ENCODE peak calls at places on chromosomes 4 and X, in four cellular contexts. Z, X, C and R are unnamed samples.

GRCh38 chrX:43870758-43871419 is 11.4 kb downstream of the MAOB start:
- DNase-seq in Z (no peak), X (no peak), C (no peak), R (no peak)

GRCh38 chr4:139899346-139899745 is 233.7 kb downstream of the MGST2 start:
- DNase-seq in X (no peak), C (no peak), Z (no peak), R (no peak)

GRCh38 chr4:102322736-102323135 is 22.5 kb downstream of the SLC39A8 start:
- DNase-seq in X (no peak), Z (no peak), C (no peak), R (no peak)

GRCh38 chr4:337932-338758 is 531 bp downstream of the ZNF141 start:
- DNase-seq in X (peak; percentile 58), C (peak; percentile 54), Z (peak; percentile 58), R (no peak)

GRCh38 chrX:41334866-41335589 is 1.1 kb downstream of the DDX3X start:
- DNase-seq in X (peak; percentile 46), Z (no peak), C (peak; percentile 26), R (peak; percentile 59)

GRCh38 chr4:127781303-127782024 is 658 bp upstream of the HSPA4L start:
- DNase-seq in X (no peak), C (no peak), Z (no peak), R (no peak)

GRCh38 chr4:21134994-21135393 is 434.7 kb downstream of the PACRGL start:
- DNase-seq in Z (no peak), C (no peak), X (no peak), R (no peak)

GRCh38 chr4:19300213-19300612 is 951.5 kb upstream of the SLIT2 start:
- DNase-seq in C (no peak), X (no peak), Z (no peak), R (no peak)

GRCh38 chrX:103253608-103254007 is 1.3 kb downstream of the TCEAL8 start:
- DNase-seq in C (no peak), Z (no peak), X (no peak), R (no peak)

GRCh38 chrX:69603566-69604194 is 12.2 kb upstream of the EDA start:
- DNase-seq in C (no peak), Z (no peak), X (peak; percentile 10), R (no peak)

GRCh38 chrX:97389761-97390192 is 506.1 kb downstream of the RPA4 start:
- DNase-seq in C (no peak), Z (no peak), X (no peak), R (no peak)

GRCh38 chr4:86506591-86506990 is 87.5 kb upstream of the PTPN13 start:
- DNase-seq in X (peak; percentile 6), C (no peak), Z (no peak), R (no peak)

GRCh38 chrX:51954592-51954991 is 61.2 kb downstream of the MAGED1 start:
- DNase-seq in X (no peak), Z (no peak), C (no peak), R (no peak)

GRCh38 chr4:105909699-105910340 is 14.5 kb downstream of the NPNT start:
- DNase-seq in C (no peak), X (no peak), Z (no peak), R (no peak)

GRCh38 chr4:7226464-7226863 is 34.1 kb downstream of the SORCS2 start:
- DNase-seq in C (no peak), Z (no peak), X (peak; percentile 36), R (no peak)

GRCh38 chr4:121339824-121340223 is 41.0 kb downstream of the QRFPR start:
- DNase-seq in Z (no peak), C (no peak), X (no peak), R (no peak)

GRCh38 chr4:70589785-70590184 is 2.3 kb upstream of the AMBN start:
- DNase-seq in C (no peak), Z (no peak), X (no peak), R (no peak)

GRCh38 chrX:11525685-11526084 is 140.0 kb downstream of the ARHGAP6 start:
- DNase-seq in X (no peak), C (no peak), Z (no peak), R (no peak)

GRCh38 chrX:14673764-14674163 is 144.4 kb downstream of the GLRA2 start:
- DNase-seq in X (no peak), C (no peak), Z (no peak), R (no peak)

GRCh38 chr4:72326692-72327632 is 242.1 kb downstream of the ADAMTS3 start:
- DNase-seq in X (no peak), Z (no peak), C (no peak), R (no peak)

GRCh38 chrX:152896450-152896849 is 1.4 kb upstream of the ZNF185 start:
- DNase-seq in X (no peak), Z (no peak), C (no peak), R (no peak)

GRCh38 chr4:123832173-123833026 is 435.8 kb downstream of the SPRY1 start:
- DNase-seq in Z (no peak), X (no peak), C (no peak), R (no peak)

GRCh38 chr4:147550626-147551250 is 66.5 kb upstream of the TMEM184C start:
- DNase-seq in Z (no peak), X (no peak), C (no peak), R (no peak)

GRCh38 chrX:75887833-75888232 is 102.8 kb upstream of the MAGEE2 start:
- DNase-seq in C (no peak), X (no peak), Z (no peak), R (no peak)

GRCh38 chrX:80808160-80808735 is 1.4 kb downstream of the BRWD3 start:
- DNase-seq in Z (peak; percentile 65), C (peak; percentile 64), X (peak; percentile 52), R (peak; percentile 70)

GRCh38 chr4:78143634-78144033 is 86.5 kb downstream of the FRAS1 start:
- DNase-seq in X (no peak), C (no peak), Z (no peak), R (no peak)

GRCh38 chr4:8157496-8157895 is 1.1 kb downstream of the ABLIM2 start:
- DNase-seq in C (no peak), X (no peak), Z (no peak), R (no peak)

GRCh38 chr4:147447820-147448219 is 33.1 kb upstream of the EDNRA start:
- DNase-seq in C (no peak), X (no peak), Z (no peak), R (no peak)

GRCh38 chr4:151865327-151865726 is 104.5 kb upstream of the GATB start:
- DNase-seq in C (no peak), X (no peak), Z (no peak), R (peak; percentile 84)

GRCh38 chr4:151801547-151802516 is 41.0 kb upstream of the GATB start:
- DNase-seq in Z (peak; percentile 69), X (peak; percentile 56), C (peak; percentile 56), R (no peak)

GRCh38 chr4:27194599-27194998 is 334.0 kb downstream of the STIM2 start:
- DNase-seq in C (no peak), X (no peak), Z (no peak), R (no peak)

GRCh38 chr4:42464550-42465124 is 67.3 kb downstream of the SHISA3 start:
- DNase-seq in C (no peak), X (no peak), Z (no peak), R (no peak)

GRCh38 chrX:120463241-120463640 is 5.9 kb downstream of the LAMP2 start:
- DNase-seq in C (no peak), X (no peak), Z (no peak), R (no peak)